ENCODE peak calls at places on chromosomes 13 and 19, in six cellular contexts. One of them, this sample, is unnamed.

GRCh38 chr13:98450495-98451167 is 126.3 kb downstream of the STK24 start:
- DNase-seq in uterus: no peak
- DNase-seq in upper lobe of right lung: peak
- DNase-seq in A549: no peak
- DNase-seq in endodermal cell: peak
- DNase-seq in GM13976: no peak
- DNase-seq in this sample: no peak

GRCh38 chr19:14961956-14962685 is 17.5 kb downstream of the SLC1A6 start:
- DNase-seq in uterus: no peak
- DNase-seq in upper lobe of right lung: no peak
- DNase-seq in A549: no peak
- DNase-seq in endodermal cell: no peak
- DNase-seq in GM13976: no peak
- DNase-seq in this sample: no peak

GRCh38 chr13:113657851-113658741 is at the start of gene ATP4B:
- DNase-seq in uterus: peak
- DNase-seq in upper lobe of right lung: no peak
- DNase-seq in A549: no peak
- DNase-seq in endodermal cell: peak
- DNase-seq in GM13976: no peak
- DNase-seq in this sample: peak

GRCh38 chr19:37933965-37934364 is 27.0 kb downstream of the SIPA1L3 start:
- DNase-seq in uterus: no peak
- DNase-seq in upper lobe of right lung: no peak
- DNase-seq in A549: peak
- DNase-seq in endodermal cell: no peak
- DNase-seq in GM13976: no peak
- DNase-seq in this sample: no peak

GRCh38 chr19:31592456-31592855 is 243.2 kb upstream of the TSHZ3 start:
- DNase-seq in uterus: no peak
- DNase-seq in upper lobe of right lung: no peak
- DNase-seq in A549: no peak
- DNase-seq in endodermal cell: peak
- DNase-seq in GM13976: no peak
- DNase-seq in this sample: no peak

GRCh38 chr19:47195462-47195861 is 35.5 kb downstream of the BBC3 start:
- DNase-seq in uterus: no peak
- DNase-seq in upper lobe of right lung: no peak
- DNase-seq in A549: no peak
- DNase-seq in endodermal cell: no peak
- DNase-seq in GM13976: no peak
- DNase-seq in this sample: no peak

GRCh38 chr19:50718255-50719118 is 1.1 kb downstream of the SHANK1 start:
- DNase-seq in uterus: no peak
- DNase-seq in upper lobe of right lung: no peak
- DNase-seq in A549: no peak
- DNase-seq in endodermal cell: peak
- DNase-seq in GM13976: peak
- DNase-seq in this sample: no peak

GRCh38 chr13:73138967-73139491 is 80.2 kb downstream of the KLF5 start:
- DNase-seq in uterus: no peak
- DNase-seq in upper lobe of right lung: no peak
- DNase-seq in A549: no peak
- DNase-seq in endodermal cell: no peak
- DNase-seq in GM13976: no peak
- DNase-seq in this sample: no peak

GRCh38 chr13:89432997-89433396 is 1761.8 kb downstream of the SLITRK5 start:
- DNase-seq in uterus: no peak
- DNase-seq in upper lobe of right lung: no peak
- DNase-seq in A549: no peak
- DNase-seq in endodermal cell: no peak
- DNase-seq in GM13976: no peak
- DNase-seq in this sample: no peak

GRCh38 chr19:51272183-51272817 is 21.4 kb downstream of the SIGLECL1 start:
- DNase-seq in uterus: no peak
- DNase-seq in upper lobe of right lung: no peak
- DNase-seq in A549: no peak
- DNase-seq in endodermal cell: no peak
- DNase-seq in GM13976: no peak
- DNase-seq in this sample: no peak

GRCh38 chr19:4327252-4327876 is 11.3 kb downstream of the STAP2 start:
- DNase-seq in uterus: peak
- DNase-seq in upper lobe of right lung: peak
- DNase-seq in A549: peak
- DNase-seq in endodermal cell: peak
- DNase-seq in GM13976: peak
- DNase-seq in this sample: peak

GRCh38 chr13:26025196-26025595 is 26.6 kb downstream of the SHISA2 start:
- DNase-seq in uterus: no peak
- DNase-seq in upper lobe of right lung: no peak
- DNase-seq in A549: no peak
- DNase-seq in endodermal cell: peak
- DNase-seq in GM13976: no peak
- DNase-seq in this sample: no peak

GRCh38 chr13:29570058-29570654 is 25.3 kb downstream of the SLC7A1 start:
- DNase-seq in uterus: no peak
- DNase-seq in upper lobe of right lung: no peak
- DNase-seq in A549: no peak
- DNase-seq in endodermal cell: peak
- DNase-seq in GM13976: no peak
- DNase-seq in this sample: no peak

GRCh38 chr13:80083516-80084085 is 257.3 kb downstream of the SPRY2 start:
- DNase-seq in uterus: no peak
- DNase-seq in upper lobe of right lung: no peak
- DNase-seq in A549: no peak
- DNase-seq in endodermal cell: no peak
- DNase-seq in GM13976: no peak
- DNase-seq in this sample: no peak

GRCh38 chr19:55704494-55705245 is 29.6 kb downstream of the EPN1 start:
- DNase-seq in uterus: no peak
- DNase-seq in upper lobe of right lung: peak
- DNase-seq in A549: no peak
- DNase-seq in endodermal cell: peak
- DNase-seq in GM13976: no peak
- DNase-seq in this sample: no peak
- TF ChIP-seq CTCF in uterus: no peak
- TF ChIP-seq CTCF in upper lobe of right lung: no peak
- TF ChIP-seq CTCF in A549: no peak
- TF ChIP-seq CTCF in endodermal cell: no peak
- TF ChIP-seq CTCF in GM13976: no peak
- TF ChIP-seq CTCF in this sample: no peak

GRCh38 chr19:13014101-13014920 is 19.0 kb downstream of the NFIX start:
- DNase-seq in uterus: peak
- DNase-seq in upper lobe of right lung: no peak
- DNase-seq in A549: no peak
- DNase-seq in endodermal cell: peak
- DNase-seq in GM13976: no peak
- DNase-seq in this sample: no peak
- TF ChIP-seq CTCF in uterus: no peak
- TF ChIP-seq CTCF in upper lobe of right lung: no peak
- TF ChIP-seq CTCF in A549: no peak
- TF ChIP-seq CTCF in endodermal cell: no peak
- TF ChIP-seq CTCF in GM13976: no peak
- TF ChIP-seq CTCF in this sample: no peak

GRCh38 chr13:78777973-78778372 is 119.0 kb upstream of the OBI1 start:
- DNase-seq in uterus: no peak
- DNase-seq in upper lobe of right lung: no peak
- DNase-seq in A549: no peak
- DNase-seq in endodermal cell: no peak
- DNase-seq in GM13976: no peak
- DNase-seq in this sample: no peak

GRCh38 chr13:78786399-78786879 is 127.5 kb upstream of the OBI1 start:
- DNase-seq in uterus: no peak
- DNase-seq in upper lobe of right lung: no peak
- DNase-seq in A549: no peak
- DNase-seq in endodermal cell: no peak
- DNase-seq in GM13976: no peak
- DNase-seq in this sample: no peak

GRCh38 chr13:78784017-78784745 is 125.2 kb upstream of the OBI1 start:
- DNase-seq in uterus: no peak
- DNase-seq in upper lobe of right lung: no peak
- DNase-seq in A549: no peak
- DNase-seq in endodermal cell: no peak
- DNase-seq in GM13976: no peak
- DNase-seq in this sample: no peak

GRCh38 chr13:78785764-78786163 is 126.8 kb upstream of the OBI1 start:
- DNase-seq in uterus: no peak
- DNase-seq in upper lobe of right lung: no peak
- DNase-seq in A549: no peak
- DNase-seq in endodermal cell: no peak
- DNase-seq in GM13976: no peak
- DNase-seq in this sample: no peak

DNA sequence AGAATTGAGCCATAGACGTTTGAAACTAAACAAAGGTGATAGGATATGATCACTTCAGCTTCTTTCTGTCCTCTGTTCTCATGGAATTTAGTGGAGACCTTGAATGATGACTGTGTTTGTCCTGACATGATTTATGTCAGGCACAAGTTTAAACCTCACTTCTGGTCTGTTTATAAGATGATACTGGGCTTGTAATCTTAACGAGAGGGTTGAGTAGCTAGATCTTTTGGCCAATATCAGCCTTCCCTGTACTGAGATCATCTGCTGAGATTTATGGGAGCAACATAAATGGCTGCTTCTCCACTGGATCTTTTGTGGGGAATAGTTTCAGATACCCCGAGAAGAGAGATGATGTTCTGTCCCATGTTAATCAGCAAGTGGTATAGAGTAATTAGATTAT is 121.8 kb upstream of the OBI1 start:
- DNase-seq in uterus: no peak
- DNase-seq in upper lobe of right lung: no peak
- DNase-seq in A549: no peak
- DNase-seq in endodermal cell: no peak
- DNase-seq in GM13976: no peak
- DNase-seq in this sample: no peak
- TF ChIP-seq CTCF in uterus: no peak
- TF ChIP-seq CTCF in upper lobe of right lung: no peak
- TF ChIP-seq CTCF in A549: no peak
- TF ChIP-seq CTCF in endodermal cell: no peak
- TF ChIP-seq CTCF in GM13976: no peak
- TF ChIP-seq CTCF in this sample: no peak

GRCh38 chr13:63631006-63631405 is 2215.4 kb upstream of the PCDH20 start:
- DNase-seq in uterus: no peak
- DNase-seq in upper lobe of right lung: no peak
- DNase-seq in A549: no peak
- DNase-seq in endodermal cell: no peak
- DNase-seq in GM13976: no peak
- DNase-seq in this sample: no peak

DNA sequence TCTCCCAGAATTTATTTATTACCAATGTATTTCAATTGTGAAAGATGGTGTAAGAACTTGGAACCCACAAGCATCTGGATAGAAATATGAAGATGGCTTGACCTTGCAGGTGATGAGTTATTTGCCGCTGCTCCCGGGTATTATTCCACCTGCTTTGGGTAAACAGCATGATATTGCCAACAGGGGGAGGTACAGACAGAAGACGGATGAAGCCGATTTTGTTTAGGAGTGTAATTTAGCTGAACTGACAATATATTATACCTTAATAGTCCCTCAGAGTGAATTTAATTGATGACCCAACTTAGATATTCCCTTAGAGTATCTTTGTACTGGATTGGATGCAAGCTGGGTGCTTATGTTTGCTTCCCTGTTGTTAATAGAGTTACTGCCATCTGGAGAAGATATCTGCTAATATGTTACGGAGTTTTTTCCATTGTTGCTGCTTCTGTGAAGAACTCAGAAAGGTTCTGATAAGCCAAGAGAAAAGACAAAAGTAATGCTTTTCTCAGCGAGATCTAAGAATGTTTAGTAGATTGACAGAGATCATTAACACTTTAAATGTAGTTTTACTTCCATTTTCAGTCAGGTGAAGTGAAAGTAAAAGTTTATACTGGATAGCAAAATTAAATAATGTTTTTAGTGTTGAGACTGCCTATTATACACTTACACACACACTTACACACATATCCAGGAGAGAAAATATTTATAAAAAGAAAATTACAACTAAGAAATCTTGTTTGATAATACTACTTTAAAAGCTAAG is 2220.8 kb upstream of the PCDH20 start:
- DNase-seq in uterus: no peak
- DNase-seq in upper lobe of right lung: no peak
- DNase-seq in A549: peak
- DNase-seq in endodermal cell: peak
- DNase-seq in GM13976: no peak
- DNase-seq in this sample: no peak
- TF ChIP-seq CTCF in uterus: no peak
- TF ChIP-seq CTCF in upper lobe of right lung: peak
- TF ChIP-seq CTCF in A549: peak
- TF ChIP-seq CTCF in endodermal cell: peak
- TF ChIP-seq CTCF in GM13976: no peak
- TF ChIP-seq CTCF in this sample: peak

GRCh38 chr19:5892772-5893275 is 10.8 kb downstream of the NDUFA11 start:
- DNase-seq in uterus: no peak
- DNase-seq in upper lobe of right lung: no peak
- DNase-seq in A549: no peak
- DNase-seq in endodermal cell: no peak
- DNase-seq in GM13976: no peak
- DNase-seq in this sample: no peak

GRCh38 chr19:5891572-5891937 is 12.0 kb downstream of the NDUFA11 start:
- DNase-seq in uterus: no peak
- DNase-seq in upper lobe of right lung: no peak
- DNase-seq in A549: no peak
- DNase-seq in endodermal cell: no peak
- DNase-seq in GM13976: no peak
- DNase-seq in this sample: no peak

GRCh38 chr19:5893296-5893903 is 10.2 kb downstream of the NDUFA11 start:
- DNase-seq in uterus: no peak
- DNase-seq in upper lobe of right lung: no peak
- DNase-seq in A549: no peak
- DNase-seq in endodermal cell: no peak
- DNase-seq in GM13976: no peak
- DNase-seq in this sample: no peak

GRCh38 chr19:5893907-5894703 is 9.5 kb downstream of the NDUFA11 start:
- DNase-seq in uterus: no peak
- DNase-seq in upper lobe of right lung: no peak
- DNase-seq in A549: no peak
- DNase-seq in endodermal cell: no peak
- DNase-seq in GM13976: no peak
- DNase-seq in this sample: no peak

GRCh38 chr19:5891938-5892771 is 11.4 kb downstream of the NDUFA11 start:
- DNase-seq in uterus: no peak
- DNase-seq in upper lobe of right lung: no peak
- DNase-seq in A549: peak
- DNase-seq in endodermal cell: peak
- DNase-seq in GM13976: peak
- DNase-seq in this sample: no peak
- TF ChIP-seq CTCF in uterus: peak
- TF ChIP-seq CTCF in upper lobe of right lung: peak
- TF ChIP-seq CTCF in A549: peak
- TF ChIP-seq CTCF in endodermal cell: peak
- TF ChIP-seq CTCF in GM13976: peak
- TF ChIP-seq CTCF in this sample: peak